ENCODE peak calls at places on chromosomes 12 and 14, in eight cellular contexts. P is T-helper 2 cell, F is NCI-H510A treated with DMSO at 0.1 percent for 48 hours, Q is fibroblast of pulmonary artery, E is NCI-H1092 treated with DMSO at 0.1 percent for 48 hours, L is pulmonary artery endothelial cell, O is Daoy, M is GM20000. D is an unnamed sample.

GRCh38 chr12:124774462-124775167 is 89.0 kb downstream of the SCARB1 start:
- DNase-seq in P (no peak), F (no peak), Q (peak), E (no peak), L (peak), O (peak), M (peak), D (peak)

GRCh38 chr14:21057803-21058675 is at the start of gene RNASE8:
- DNase-seq in P (no peak), F (no peak), Q (no peak), E (no peak), L (no peak), O (peak), M (no peak), D (no peak)

GRCh38 chr14:23021969-23022368 is 12.0 kb upstream of the C14orf93 start:
- DNase-seq in P (no peak), F (no peak), Q (no peak), E (no peak), L (no peak), O (no peak), M (no peak), D (no peak)

GRCh38 chr14:33454022-33454645 is 496.7 kb downstream of the EGLN3 start:
- DNase-seq in P (no peak), F (no peak), Q (peak), E (no peak), L (no peak), O (no peak), M (no peak), D (no peak)

GRCh38 chr14:35879141-35879648 is 53.1 kb downstream of the BRMS1L start:
- DNase-seq in P (no peak), F (no peak), Q (peak), E (no peak), L (no peak), O (no peak), M (no peak), D (no peak)

GRCh38 chr14:32757568-32757967 is 181.1 kb upstream of the NPAS3 start:
- DNase-seq in P (no peak), F (no peak), Q (peak), E (no peak), L (no peak), O (no peak), M (no peak), D (no peak)

GRCh38 chr14:50060871-50061663 is 55.3 kb downstream of the VCPKMT start:
- DNase-seq in P (no peak), F (no peak), Q (peak), E (peak), L (no peak), O (peak), M (peak), D (peak)

GRCh38 chr14:95564060-95564459 is 29.2 kb downstream of the GLRX5 start:
- DNase-seq in P (no peak), F (no peak), Q (peak), E (peak), L (no peak), O (peak), M (no peak), D (no peak)

GRCh38 chr14:56949828-56950227 is 139.5 kb upstream of the OTX2 start:
- DNase-seq in P (no peak), F (no peak), Q (no peak), E (peak), L (no peak), O (peak), M (no peak), D (no peak)

GRCh38 chr12:109535231-109535862 is 38.0 kb downstream of the MMAB start:
- DNase-seq in P (no peak), F (no peak), Q (no peak), E (no peak), L (no peak), O (no peak), M (no peak), D (no peak)

GRCh38 chr12:7339675-7340074 is 35.8 kb downstream of the ACSM4 start:
- DNase-seq in P (no peak), F (no peak), Q (no peak), E (no peak), L (no peak), O (no peak), M (no peak), D (no peak)

D was measured in smooth muscle cell of the brain vasculature.